ENCODE peak calls at places on chromosome 9, in seven cellular contexts. D, Y, M, V, B, R and H are unnamed samples.

GRCh38 chr9:95641591-95641990 is 124.8 kb upstream of the PTCH1 start:
- DNase-seq in D (no peak), Y (no peak), M (no peak), V (no peak), B (no peak), R (no peak), H (no peak)

GRCh38 chr9:77475641-77476473 is 172.3 kb downstream of the GNA14 start:
- DNase-seq in D (no peak), Y (no peak), M (no peak), V (no peak), B (peak; percentile 33), R (no peak), H (peak; percentile 79)

GRCh38 chr9:90801507-90802289 is at the start of gene SYK:
- DNase-seq in D (peak; percentile 96), Y (peak; percentile 79), M (no peak), V (no peak), B (no peak), R (peak; percentile 87), H (no peak)

GRCh38 chr9:109310486-109310901 is 10.4 kb downstream of the EPB41L4B start:
- DNase-seq in D (no peak), Y (no peak), M (no peak), V (no peak), B (no peak), R (no peak), H (no peak)

GRCh38 chr9:34984049-34984448 is 5.5 kb upstream of the DNAJB5 start:
- DNase-seq in D (no peak), Y (no peak), M (no peak), V (no peak), B (peak; percentile 40), R (no peak), H (no peak)

GRCh38 chr9:95815961-95816360 is 59.5 kb upstream of the ERCC6L2 start:
- DNase-seq in D (no peak), Y (no peak), M (no peak), V (no peak), B (no peak), R (no peak), H (no peak)

GRCh38 chr9:136011376-136011702 is 50.2 kb upstream of the UBAC1 start:
- DNase-seq in D (peak; percentile 72), Y (no peak), M (no peak), V (no peak), B (no peak), R (no peak), H (no peak)

GRCh38 chr9:136209232-136209631 is 4.3 kb upstream of the LHX3 start:
- DNase-seq in D (no peak), Y (no peak), M (no peak), V (no peak), B (no peak), R (no peak), H (no peak)

GRCh38 chr9:20623021-20623747 is 885 bp upstream of the MLLT3 start:
- DNase-seq in D (peak; percentile 87), Y (peak; percentile 46), M (no peak), V (peak; percentile 70), B (peak; percentile 30), R (peak; percentile 61), H (no peak)

DNA sequence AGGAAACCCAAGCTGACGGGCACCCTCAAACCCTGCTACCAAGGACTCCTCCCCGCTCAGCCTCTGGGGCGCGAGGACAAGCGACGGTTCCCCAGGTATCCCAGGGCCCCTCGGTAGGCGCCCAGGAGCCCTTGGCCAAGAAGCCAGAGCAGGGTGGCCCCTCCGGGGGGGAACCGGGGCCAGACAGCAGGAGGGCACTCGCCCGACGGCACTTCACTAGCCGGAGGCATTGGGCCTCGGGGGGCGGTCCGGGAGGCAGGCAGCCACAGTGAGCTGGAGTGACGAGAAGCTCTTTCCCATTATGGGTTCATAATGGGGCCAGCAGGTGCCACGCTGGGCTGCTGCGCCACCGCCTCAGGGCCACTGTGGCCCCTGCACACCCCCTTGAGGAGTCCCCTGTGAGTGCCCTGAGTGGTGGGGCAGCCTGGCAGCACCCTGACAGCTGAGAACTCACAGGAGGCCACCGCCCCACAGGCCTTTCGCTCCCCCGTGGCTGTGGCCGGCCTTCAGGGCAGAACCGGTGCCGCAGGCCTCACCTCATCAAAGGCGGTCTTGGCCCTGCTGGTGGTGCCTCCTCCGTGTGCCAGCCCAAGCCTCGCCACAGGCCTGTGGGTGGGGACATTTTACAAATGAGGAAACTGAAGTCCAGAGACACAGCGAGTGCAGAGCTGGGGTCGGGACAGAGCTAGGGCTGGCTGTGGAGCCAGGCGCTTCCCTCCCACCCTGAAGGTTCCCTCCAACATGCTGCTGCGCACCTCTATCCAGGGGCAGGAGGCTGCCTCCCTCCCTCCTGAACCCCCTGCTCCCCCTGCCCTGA is 68.7 kb downstream of the PSMB7 start:
- DNase-seq in D (peak; percentile 71), Y (no peak), M (no peak), V (no peak), B (no peak), R (no peak), H (no peak)
- TF ChIP-seq POLR2AphosphoS5 in D (no peak), Y (no peak), M (no peak), V (no peak), B (peak; percentile 28), R (no peak), H (no peak)

DNA sequence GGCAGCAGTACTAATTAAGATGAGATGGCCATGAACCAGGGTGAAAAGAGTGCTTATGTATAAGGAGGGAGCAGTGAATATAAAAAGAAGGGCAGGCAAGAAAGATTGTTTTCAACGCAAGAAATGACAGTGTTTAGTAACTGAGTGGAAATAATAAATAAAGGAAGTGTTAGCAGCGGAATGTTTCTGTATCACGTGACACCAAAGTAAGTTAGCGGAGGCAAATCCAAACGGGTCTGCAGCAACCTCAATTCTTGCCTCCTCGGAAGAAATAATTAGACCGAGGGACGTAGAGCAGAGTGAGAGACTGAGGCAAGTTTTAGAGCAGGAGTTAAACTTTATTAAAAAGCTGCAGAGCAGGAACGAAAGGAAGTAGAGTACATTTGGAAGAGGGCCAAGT is 15.4 kb upstream of the GAS1 start:
- DNase-seq in D (no peak), Y (no peak), M (no peak), V (no peak), B (no peak), R (no peak), H (no peak)
- H3K27ac ChIP-seq in D (no peak overlapping the region), Y (no peak overlapping the region), M (no peak overlapping the region), V (no peak overlapping the region), B (no peak overlapping the region), R (no peak overlapping the region), H (no peak overlapping the region)

DNA sequence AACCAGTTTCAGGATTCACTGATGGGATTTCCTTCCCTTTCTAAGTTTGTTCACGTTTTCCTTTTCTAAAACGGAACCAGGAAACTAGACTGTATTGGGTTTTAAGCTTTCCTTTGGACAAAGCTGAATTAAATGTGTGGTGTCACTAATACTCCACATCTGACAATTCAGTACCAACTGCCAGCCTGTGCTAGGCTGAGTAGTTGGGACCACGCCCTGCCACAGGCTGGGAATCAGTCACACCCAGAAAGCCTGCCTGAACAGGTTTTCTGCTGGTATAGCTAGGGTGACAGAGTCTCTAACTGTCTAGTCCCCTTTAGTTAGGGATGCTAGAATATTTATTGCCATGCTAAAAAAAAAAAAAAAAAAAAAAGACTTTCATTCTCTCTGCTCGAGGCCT is 15.6 kb downstream of the SPACA9 start:
- DNase-seq in D (no peak), Y (peak; percentile 44), M (no peak), V (no peak), B (no peak), R (peak; percentile 77), H (no peak)
- TF ChIP-seq POLR2A in D (no peak), Y (no peak), M (no peak), V (no peak), B (no peak), R (no peak), H (no peak)

GRCh38 chr9:92761686-92762085 is 2.9 kb downstream of the BICD2 start:
- DNase-seq in D (peak; percentile 35), Y (no peak), M (no peak), V (no peak), B (no peak), R (no peak), H (no peak)
- TF ChIP-seq POLR2AphosphoS5 in D (no peak), Y (no peak), M (no peak), V (no peak), B (no peak), R (no peak), H (no peak)

DNA sequence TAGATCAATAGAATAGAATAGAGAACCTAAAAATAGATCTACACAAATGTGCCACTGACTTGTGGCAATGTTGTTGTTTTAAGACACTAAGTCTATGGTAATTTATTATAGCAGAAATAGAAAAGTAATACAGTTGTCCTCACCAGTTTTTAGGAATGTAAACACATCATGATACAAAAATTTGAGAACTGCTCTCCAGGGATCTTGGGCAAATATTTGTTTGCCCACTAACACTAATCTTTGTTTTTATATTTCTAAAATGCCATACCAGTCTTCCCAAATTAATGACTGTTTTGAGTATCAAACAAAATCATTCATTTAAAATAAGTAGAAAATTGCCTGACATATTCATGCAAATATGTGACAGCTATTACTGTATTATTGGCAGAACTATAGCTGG is 297.6 kb downstream of the BRINP1 start:
- DNase-seq in D (no peak), Y (no peak), M (no peak), V (no peak), B (no peak), R (no peak), H (no peak)
- H3K27ac ChIP-seq in D (no peak overlapping the region), Y (no peak overlapping the region), M (no peak overlapping the region), V (no peak overlapping the region), B (no peak overlapping the region), R (no peak overlapping the region), H (no peak overlapping the region)

GRCh38 chr9:106861585-106862114 is 1.3 kb upstream of the ZNF462 start:
- DNase-seq in D (no peak), Y (no peak), M (no peak), V (no peak), B (peak; percentile 26), R (no peak), H (no peak)

GRCh38 chr9:106862115-106862945 is 636 bp upstream of the ZNF462 start:
- DNase-seq in D (no peak), Y (no peak), M (no peak), V (no peak), B (peak; percentile 54), R (peak; percentile 52), H (no peak)

GRCh38 chr9:106860731-106861584 is 2.0 kb upstream of the ZNF462 start:
- DNase-seq in D (no peak), Y (no peak), M (no peak), V (no peak), B (peak; percentile 54), R (peak; percentile 46), H (no peak)

GRCh38 chr9:106864533-106865143 is 1.7 kb downstream of the ZNF462 start:
- DNase-seq in D (no peak), Y (no peak), M (no peak), V (no peak), B (peak; percentile 56), R (no peak), H (no peak)

GRCh38 chr9:106862946-106863740 is at the start of gene ZNF462:
- DNase-seq in D (no peak), Y (no peak), M (no peak), V (no peak), B (peak; percentile 66), R (peak; percentile 47), H (no peak)
- TF ChIP-seq POLR2A in D (no peak), Y (no peak), M (no peak), V (no peak), B (peak; percentile 74), R (peak; percentile 40), H (no peak)